ENCODE peak calls at places on chromosomes 5 and 9, in nine cellular contexts. S, J, I, F, A, B, H, N and Q are unnamed samples.

GRCh38 chr5:57753446-57753845 is 270.8 kb upstream of the ACTBL2 start:
- DNase-seq in S (no peak), J (no peak), I (no peak), F (no peak), A (no peak), B (no peak), H (no peak), N (no peak), Q (no peak)

GRCh38 chr5:1315018-1315708 is 20.3 kb upstream of the TERT start:
- DNase-seq in S (no peak), J (no peak), I (peak; percentile 28), F (no peak), A (no peak), B (no peak), H (no peak), N (no peak), Q (no peak)

GRCh38 chr9:108634164-108634563 is 221.6 kb downstream of the ACTL7B start:
- DNase-seq in S (peak; percentile 24), J (no peak), I (no peak), F (peak; percentile 64), A (no peak), B (no peak), H (no peak), N (no peak), Q (no peak)

GRCh38 chr5:38845555-38846378 is at the start of gene OSMR:
- DNase-seq in S (peak; percentile 96), J (peak; percentile 25), I (no peak), F (no peak), A (peak; percentile 97), B (no peak), H (peak; percentile 92), N (peak; percentile 98), Q (peak; percentile 98)

GRCh38 chr5:136064510-136064909 is 35.7 kb downstream of the TGFBI start:
- DNase-seq in S (no peak), J (no peak), I (no peak), F (no peak), A (no peak), B (no peak), H (no peak), N (no peak), Q (no peak)

GRCh38 chr9:15722888-15723287 is 170.0 kb downstream of the CCDC171 start:
- DNase-seq in S (no peak), J (no peak), I (no peak), F (no peak), A (no peak), B (no peak), H (no peak), N (no peak), Q (peak; percentile 7)

GRCh38 chr5:167708449-167708848 is 583.0 kb upstream of the WWC1 start:
- DNase-seq in S (no peak), J (no peak), I (no peak), F (no peak), A (no peak), B (no peak), H (no peak), N (no peak), Q (no peak)

GRCh38 chr9:114722363-114722695 is 40.3 kb upstream of the TEX48 start:
- DNase-seq in S (no peak), J (no peak), I (no peak), F (no peak), A (no peak), B (no peak), H (no peak), N (no peak), Q (no peak)

GRCh38 chr9:111438576-111439235 is 45.5 kb downstream of the ECPAS start:
- DNase-seq in S (peak; percentile 30), J (no peak), I (no peak), F (no peak), A (no peak), B (no peak), H (no peak), N (no peak), Q (peak; percentile 30)

GRCh38 chr5:139155333-139155732 is 42.8 kb downstream of the SIL1 start:
- DNase-seq in S (no peak), J (no peak), I (no peak), F (no peak), A (no peak), B (no peak), H (no peak), N (no peak), Q (no peak)

GRCh38 chr5:153901449-153901848 is 137.3 kb downstream of the FAM114A2 start:
- DNase-seq in S (no peak), J (no peak), I (no peak), F (no peak), A (no peak), B (no peak), H (no peak), N (no peak), Q (no peak)

GRCh38 chr9:85723220-85723619 is 18.5 kb downstream of the AGTPBP1 start:
- DNase-seq in S (no peak), J (no peak), I (peak; percentile 70), F (no peak), A (no peak), B (peak; percentile 85), H (no peak), N (no peak), Q (no peak)

GRCh38 chr5:179307006-179307800 is 38.1 kb downstream of the ADAMTS2 start:
- DNase-seq in S (no peak), J (no peak), I (no peak), F (no peak), A (no peak), B (no peak), H (peak; percentile 38), N (no peak), Q (no peak)

GRCh38 chr5:155546075-155546474 is 532.5 kb downstream of the KIF4B start:
- DNase-seq in S (no peak), J (no peak), I (no peak), F (peak; percentile 77), A (no peak), B (no peak), H (no peak), N (no peak), Q (no peak)

GRCh38 chr9:38053697-38054461 is 15.1 kb downstream of the SHB start:
- DNase-seq in S (no peak), J (no peak), I (no peak), F (no peak), A (no peak), B (no peak), H (no peak), N (no peak), Q (no peak)

GRCh38 chr5:174454464-174454863 is 269.9 kb upstream of the MSX2 start:
- DNase-seq in S (no peak), J (no peak), I (no peak), F (no peak), A (no peak), B (peak; percentile 21), H (no peak), N (no peak), Q (no peak)

GRCh38 chr9:17688834-17689233 is 110.0 kb downstream of the SH3GL2 start:
- DNase-seq in S (no peak), J (no peak), I (no peak), F (no peak), A (no peak), B (no peak), H (no peak), N (no peak), Q (no peak)

GRCh38 chr9:131701789-131702337 is 38.0 kb downstream of the RAPGEF1 start:
- DNase-seq in S (no peak), J (no peak), I (no peak), F (no peak), A (no peak), B (no peak), H (no peak), N (no peak), Q (no peak)

GRCh38 chr5:103480246-103480645 is 82.3 kb downstream of the NUDT12 start:
- DNase-seq in S (no peak), J (no peak), I (no peak), F (no peak), A (no peak), B (no peak), H (no peak), N (no peak), Q (no peak)

GRCh38 chr9:22169732-22170131 is 160.6 kb upstream of the CDKN2B start:
- DNase-seq in S (no peak), J (no peak), I (no peak), F (no peak), A (no peak), B (no peak), H (no peak), N (no peak), Q (no peak)

GRCh38 chr5:106523842-106524241 is 1146.9 kb downstream of the EFNA5 start:
- DNase-seq in S (no peak), J (no peak), I (no peak), F (no peak), A (no peak), B (no peak), H (no peak), N (no peak), Q (no peak)

GRCh38 chr5:96312383-96312782 is 120.7 kb downstream of the PCSK1 start:
- DNase-seq in S (no peak), J (no peak), I (no peak), F (no peak), A (no peak), B (no peak), H (no peak), N (no peak), Q (no peak)

GRCh38 chr9:117494401-117495130 is 79.7 kb upstream of the ASTN2 start:
- DNase-seq in S (no peak), J (no peak), I (no peak), F (peak; percentile 58), A (no peak), B (no peak), H (no peak), N (no peak), Q (no peak)